ENCODE peak calls at places on chromosomes 1 and 21, in six cellular contexts. A is breast epithelium; U is RWPE2; Y is CD8-positive, alpha-beta T cell; Z is mucosa of descending colon; V is fibroblast of pulmonary artery. B is an unnamed sample.
A peak's percentile ranks its signal among the peaks of the same experiment; 100 is the strongest.

GRCh38 chr1:191025896-191026642 is 548.4 kb upstream of the BRINP3 start:
- DNase-seq in Y (no peak), Z (peak; percentile 41), A (no peak), U (no peak), V (no peak), B (no peak)

GRCh38 chr1:97906567-97907228 is 14.1 kb downstream of the DPYD start:
- DNase-seq in V (peak; percentile 97), A (no peak), Z (peak; percentile 52), Y (no peak), U (peak; percentile 80), B (peak; percentile 65)

GRCh38 chr21:33490991-33491372 is 534 bp downstream of the DNAJC28 start:
- DNase-seq in A (no peak), V (no peak), Z (no peak), U (no peak), Y (no peak), B (no peak)

GRCh38 chr1:93749894-93750301 is 68.3 kb upstream of the BCAR3 start:
- DNase-seq in V (peak; percentile 41), Z (no peak), Y (no peak), A (no peak), U (no peak), B (no peak)

GRCh38 chr1:226695335-226695900 is 43.7 kb downstream of the ITPKB start:
- DNase-seq in Z (no peak), U (no peak), Y (no peak), V (no peak), A (no peak), B (no peak)

GRCh38 chr1:184810735-184811316 is 56.2 kb upstream of the EDEM3 start:
- DNase-seq in U (no peak), Y (no peak), Z (no peak), V (no peak), A (no peak), B (no peak)

GRCh38 chr1:81478217-81478616 is 322.5 kb upstream of the ADGRL2 start:
- DNase-seq in Y (no peak), V (no peak), U (no peak), A (no peak), Z (no peak), B (no peak)

GRCh38 chr1:80392529-80392928 is 1386.0 kb upstream of the ADGRL4 start:
- DNase-seq in U (no peak), Z (no peak), Y (no peak), V (peak; percentile 72), A (no peak), B (no peak)

GRCh38 chr1:97050501-97050900 is 328.9 kb downstream of the PTBP2 start:
- DNase-seq in A (no peak), V (peak; percentile 69), Z (no peak), Y (no peak), U (no peak), B (peak; percentile 28)

GRCh38 chr1:167915528-167916102 is 1.7 kb upstream of the ADCY10 start:
- DNase-seq in A (no peak), V (no peak), Y (no peak), Z (no peak), U (no peak), B (no peak)

GRCh38 chr1:63779338-63779819 is 5.6 kb downstream of the ROR1 start:
- DNase-seq in A (no peak), Z (no peak), V (no peak), U (no peak), Y (no peak), B (no peak)

GRCh38 chr1:180247061-180247460 is 17.0 kb downstream of the LHX4 start:
- DNase-seq in V (no peak), U (no peak), Y (no peak), Z (no peak), A (no peak), B (no peak)

GRCh38 chr1:53662951-53663350 is 76.0 kb downstream of the GLIS1 start:
- DNase-seq in V (no peak), Y (no peak), A (no peak), U (no peak), Z (peak; percentile 14), B (no peak)

GRCh38 chr1:47710075-47711071 is 272.5 kb downstream of the FOXD2 start:
- DNase-seq in Z (peak; percentile 81), A (no peak), U (no peak), V (peak; percentile 61), Y (peak; percentile 78), B (peak; percentile 5)

GRCh38 chr1:47711211-47711847 is 273.5 kb downstream of the FOXD2 start:
- DNase-seq in U (no peak), Y (no peak), Z (no peak), V (no peak), A (no peak), B (no peak)

GRCh38 chr1:47708658-47709301 is 270.9 kb downstream of the FOXD2 start:
- DNase-seq in A (no peak), Z (no peak), V (no peak), Y (no peak), U (no peak), B (no peak)

GRCh38 chr1:47707887-47708535 is 270.2 kb downstream of the FOXD2 start:
- DNase-seq in Y (no peak), V (no peak), A (no peak), U (no peak), Z (no peak), B (no peak)

GRCh38 chr1:47709302-47710074 is 271.6 kb downstream of the FOXD2 start:
- DNase-seq in A (no peak), Z (no peak), U (no peak), V (no peak), Y (no peak), B (no peak)
- TF ChIP-seq CTCF in A (no peak), Z (no peak), U (no peak), V (peak; percentile 13), Y (no peak), B (peak; percentile 37)

DNA sequence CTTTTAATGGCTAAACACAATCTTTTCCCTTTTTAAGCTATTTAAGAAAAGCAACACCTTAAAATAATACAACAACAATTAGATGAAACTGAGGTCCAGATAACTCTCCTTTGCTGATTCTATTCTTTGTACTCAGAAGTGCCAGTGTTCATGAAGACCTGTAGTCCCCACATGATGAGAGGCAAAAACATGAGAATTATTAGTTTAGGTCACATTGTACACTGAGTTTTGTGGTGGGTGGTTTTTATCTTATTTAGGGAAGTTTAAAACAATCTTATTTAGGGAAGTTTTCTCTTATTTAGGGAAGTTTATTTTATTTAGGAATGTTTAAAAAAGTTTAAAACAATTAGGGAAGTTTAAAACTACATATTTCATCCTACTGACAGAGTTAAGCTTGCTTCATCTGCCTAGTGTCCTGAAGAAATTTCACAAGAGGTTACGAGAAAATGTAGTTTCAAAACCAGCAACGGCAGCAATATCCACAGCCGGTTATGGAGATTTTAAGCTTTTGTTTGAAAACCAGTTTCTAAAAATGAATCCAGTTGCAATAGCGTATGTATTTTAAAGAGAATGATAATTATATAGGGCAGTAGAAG is 7.8 kb upstream of the OR14I1 start:
- DNase-seq in A (no peak), V (no peak), Y (no peak), U (no peak), Z (no peak), B (no peak)
- H3K4me3 ChIP-seq in A (no peak overlapping the region), V (no peak overlapping the region), Y (no peak overlapping the region), U (no peak overlapping the region), Z (no peak overlapping the region), B (no peak overlapping the region)

DNA sequence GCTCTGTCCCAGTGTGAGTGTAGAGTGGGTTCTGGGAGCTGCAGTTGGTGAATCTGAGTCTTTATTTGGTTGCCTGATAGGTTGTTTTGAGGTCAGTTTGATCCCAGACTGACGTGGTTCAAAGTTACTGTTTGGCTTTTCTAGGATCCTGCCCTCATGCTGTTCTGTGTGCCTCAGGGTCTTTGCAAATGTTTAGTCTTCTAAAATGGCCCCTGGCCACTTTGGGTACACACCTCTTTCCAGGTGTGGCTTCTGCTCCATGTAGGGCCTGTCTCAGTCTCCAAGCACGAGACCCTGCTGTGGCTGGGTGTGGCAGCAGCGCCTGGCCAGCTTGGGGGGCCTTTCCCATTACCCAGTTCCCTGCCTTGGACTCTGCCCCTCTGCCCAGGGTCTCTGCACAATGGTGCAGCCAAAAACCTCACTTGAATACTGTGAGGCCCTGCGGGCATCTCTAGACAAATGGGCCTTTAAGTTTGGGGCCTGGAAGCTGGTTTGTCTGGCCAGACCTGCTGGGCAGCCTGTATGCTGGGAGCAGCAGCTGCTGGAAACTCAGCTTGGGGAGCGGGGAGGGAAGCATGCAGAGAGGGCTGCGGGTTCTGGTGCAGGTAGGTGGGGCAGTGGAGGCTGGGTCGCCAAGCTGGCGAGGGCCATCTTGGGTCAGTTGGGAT is 5.6 kb downstream of the PTPRF start:
- DNase-seq in A (peak; percentile 77), Y (no peak), U (no peak), V (no peak), Z (no peak), B (no peak)
- TF ChIP-seq CTCF in A (no peak), Y (no peak), U (no peak), V (no peak), Z (no peak), B (no peak)

DNA sequence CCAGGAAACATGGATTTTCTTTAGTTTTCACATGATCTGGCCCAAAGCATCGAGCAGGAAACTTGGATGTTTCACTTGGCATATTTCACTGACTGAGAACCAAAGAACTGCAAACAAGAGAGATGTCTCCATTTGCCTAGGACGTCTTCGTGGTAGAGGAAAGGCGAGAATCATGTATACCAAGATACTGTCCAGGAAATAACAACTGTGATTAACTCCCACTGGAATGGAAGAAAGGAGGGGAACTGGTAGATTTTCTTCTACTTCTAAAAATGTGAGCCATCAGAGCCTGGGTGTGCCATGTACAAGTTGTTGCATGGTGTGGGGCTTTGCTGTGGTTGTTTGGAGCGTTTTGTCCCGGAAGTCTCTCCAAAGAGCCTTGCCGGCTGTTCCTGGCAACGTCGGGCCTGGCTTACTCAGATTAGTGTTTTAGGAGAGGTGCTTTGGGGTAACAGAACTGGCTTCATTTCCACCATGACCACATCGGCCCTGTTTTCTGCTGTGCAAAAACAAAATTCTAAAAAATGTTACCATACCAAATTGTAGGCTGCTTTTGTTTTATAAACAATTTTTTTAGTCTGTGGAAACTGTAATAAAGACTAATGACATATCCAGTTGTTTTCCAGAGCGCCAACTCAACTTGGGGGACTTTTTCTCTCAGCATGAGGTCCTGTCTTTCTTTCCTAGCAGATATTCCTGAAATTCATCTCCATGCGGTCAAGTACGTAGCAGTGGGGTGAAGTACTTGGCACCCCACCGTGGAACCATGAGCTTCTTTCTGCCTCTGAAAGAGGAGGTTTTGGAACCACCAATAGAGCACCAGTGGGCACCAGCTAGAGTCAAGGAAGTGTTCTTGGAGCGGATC is 118.3 kb downstream of the TM2D1 start:
- DNase-seq in Z (peak; percentile 66), Y (no peak), V (peak; percentile 63), U (no peak), A (peak; percentile 24), B (no peak)
- H3K4me3 ChIP-seq in Z (no peak overlapping the region), Y (no peak overlapping the region), V (no peak overlapping the region), U (no peak overlapping the region), A (no peak overlapping the region), B (no peak overlapping the region)

GRCh38 chr1:75265792-75266191 is 131.6 kb downstream of the LHX8 start:
- DNase-seq in Y (no peak), U (no peak), V (peak; percentile 66), Z (no peak), A (no peak), B (peak; percentile 28)
- TF ChIP-seq CTCF in Y (no peak), U (peak; percentile 82), V (peak; percentile 68), Z (no peak), A (peak; percentile 27), B (peak; percentile 61)

B was measured in astrocyte of the cerebellum.